ENCODE peak calls at places on chromosomes 6 and 20, in seven cellular contexts. A is K562, P is HepG2, B is HCT116, T is H1, R is SK-N-SH, Z is GM12878. N is an unnamed sample.

GRCh38 chr6:37158508-37158907 is 11.4 kb upstream of the PIM1 start:
- DNase-seq in A (no peak), P (no peak), B (no peak), T (no peak), R (no peak), Z (no peak), N (no peak)

GRCh38 chr6:5308066-5308465 is 46.8 kb downstream of the FARS2 start:
- DNase-seq in A (no peak), P (no peak), B (no peak), T (no peak), R (no peak), Z (no peak), N (no peak)

GRCh38 chr6:72321741-72322140 is 300.1 kb upstream of the KCNQ5 start:
- DNase-seq in A (no peak), P (no peak), B (no peak), T (no peak), R (no peak), Z (no peak), N (no peak)

GRCh38 chr20:35344354-35344837 is 52.2 kb upstream of the FAM83C start:
- DNase-seq in A (peak), P (peak), B (no peak), T (no peak), R (peak), Z (no peak), N (no peak)

GRCh38 chr6:127618729-127619128 is 41.8 kb downstream of the C6orf58 start:
- DNase-seq in A (no peak), P (no peak), B (no peak), T (no peak), R (no peak), Z (no peak), N (no peak)

GRCh38 chr6:113859349-113860164 is 2.4 kb downstream of the MARCKS start:
- DNase-seq in A (no peak), P (no peak), B (no peak), T (no peak), R (peak), Z (no peak), N (no peak)

GRCh38 chr20:1357921-1358671 is 29.2 kb upstream of the SDCBP2 start:
- DNase-seq in A (no peak), P (no peak), B (no peak), T (no peak), R (no peak), Z (no peak), N (no peak)

GRCh38 chr20:18645851-18646250 is 58.0 kb downstream of the DTD1 start:
- DNase-seq in A (no peak), P (no peak), B (no peak), T (no peak), R (no peak), Z (no peak), N (no peak)

GRCh38 chr6:81977488-81977887 is 225.0 kb upstream of the TENT5A start:
- DNase-seq in A (no peak), P (no peak), B (no peak), T (no peak), R (no peak), Z (no peak), N (no peak)

GRCh38 chr20:10239954-10240353 is 21.3 kb downstream of the SNAP25 start:
- DNase-seq in A (no peak), P (peak), B (no peak), T (no peak), R (no peak), Z (no peak), N (no peak)

GRCh38 chr6:42326248-42326647 is 108.6 kb upstream of the MRPS10 start:
- DNase-seq in A (no peak), P (no peak), B (no peak), T (no peak), R (no peak), Z (no peak), N (no peak)

GRCh38 chr6:25469797-25470388 is 182.1 kb upstream of the SCGN start:
- DNase-seq in A (no peak), P (no peak), B (no peak), T (no peak), R (no peak), Z (no peak), N (no peak)

GRCh38 chr6:25472314-25472713 is 179.7 kb upstream of the SCGN start:
- DNase-seq in A (no peak), P (no peak), B (no peak), T (no peak), R (peak), Z (no peak), N (no peak)

GRCh38 chr6:25473447-25473846 is 178.6 kb upstream of the SCGN start:
- DNase-seq in A (no peak), P (no peak), B (no peak), T (no peak), R (no peak), Z (no peak), N (no peak)

GRCh38 chr6:25465931-25466330 is 186.1 kb upstream of the SCGN start:
- DNase-seq in A (no peak), P (no peak), B (no peak), T (no peak), R (no peak), Z (no peak), N (no peak)

GRCh38 chr6:25468881-25469280 is 183.1 kb upstream of the SCGN start:
- DNase-seq in A (no peak), P (no peak), B (no peak), T (no peak), R (no peak), Z (no peak), N (no peak)
- TF ChIP-seq SIN3A in A (no peak), P (no peak), B (no peak), T (no peak), R (no peak), Z (no peak), N (no peak)

GRCh38 chr20:44314870-44315269 is 3.9 kb upstream of the FITM2 start:
- DNase-seq in A (no peak), P (no peak), B (no peak), T (no peak), R (no peak), Z (no peak), N (no peak)

GRCh38 chr20:44306927-44307326 is 4.1 kb downstream of the FITM2 start:
- DNase-seq in A (no peak), P (no peak), B (no peak), T (no peak), R (no peak), Z (no peak), N (no peak)

GRCh38 chr20:44304383-44304782 is 6.6 kb downstream of the FITM2 start:
- DNase-seq in A (no peak), P (no peak), B (no peak), T (no peak), R (no peak), Z (no peak), N (no peak)

GRCh38 chr20:44310664-44311639 is at the start of gene FITM2:
- DNase-seq in A (peak), P (peak), B (peak), T (peak), R (peak), Z (peak), N (peak)

GRCh38 chr20:44309763-44310663 is 989 bp downstream of the FITM2 start:
- DNase-seq in A (peak), P (no peak), B (no peak), T (no peak), R (no peak), Z (no peak), N (no peak)
- TF ChIP-seq SIN3A in A (no peak), P (no peak), B (no peak), T (no peak), R (no peak), Z (no peak), N (no peak)

DNA sequence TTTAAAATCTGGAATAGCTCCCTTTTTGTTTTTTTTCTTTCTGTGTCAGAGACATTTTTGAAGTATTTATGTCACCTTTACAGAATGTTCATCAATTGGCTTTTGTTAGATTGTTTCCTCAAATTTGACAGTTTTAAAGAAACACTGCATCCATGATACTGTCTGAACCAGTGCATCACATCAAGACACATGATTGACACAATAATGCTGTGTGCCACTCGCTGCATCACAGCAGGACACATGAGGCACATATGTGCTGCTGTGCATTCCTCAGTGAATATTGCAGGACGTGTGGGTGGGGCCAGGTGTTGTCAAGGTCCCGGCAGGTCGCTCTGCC is 37.4 kb downstream of the ERMARD start:
- DNase-seq in A (no peak), P (no peak), B (no peak), T (no peak), R (no peak), Z (no peak), N (no peak)
- TF ChIP-seq SIN3A in A (no peak), P (no peak), B (no peak), T (no peak), R (no peak), Z (no peak), N (no peak)

GRCh38 chr6:130796313-130796905 is 30.8 kb upstream of the SMLR1 start:
- DNase-seq in A (no peak), P (no peak), B (no peak), T (no peak), R (peak), Z (no peak), N (no peak)
- TF ChIP-seq SIN3A in A (no peak), P (no peak), B (no peak), T (no peak), R (peak), Z (no peak), N (no peak)

GRCh38 chr6:108114861-108115597 is 40.5 kb upstream of the OSTM1 start:
- DNase-seq in A (no peak), P (no peak), B (no peak), T (peak), R (peak), Z (no peak), N (no peak)
- TF ChIP-seq SIN3A in A (no peak), P (no peak), B (no peak), T (no peak), R (no peak), Z (no peak), N (no peak)